ENCODE peak calls at places on chromosomes 5 and 9, in seven cellular contexts. K, Q, R, D, Y, M and O are unnamed samples.

GRCh38 chr5:541148-541887 is 17.1 kb upstream of the SLC9A3 start:
- DNase-seq in K (no peak), Q (no peak), R (no peak), D (no peak), Y (no peak), M (no peak), O (peak; percentile 24)

GRCh38 chr9:36074870-36075532 is 38.3 kb downstream of the RECK start:
- DNase-seq in K (no peak), Q (peak; percentile 51), R (peak; percentile 97), D (no peak), Y (peak; percentile 89), M (no peak), O (peak; percentile 79)

GRCh38 chr9:8845376-8845775 is 1045.8 kb upstream of the DMAC1 start:
- DNase-seq in K (no peak), Q (peak; percentile 49), R (no peak), D (no peak), Y (no peak), M (no peak), O (no peak)

GRCh38 chr5:50702615-50703325 is 36.3 kb downstream of the PARP8 start:
- DNase-seq in K (no peak), Q (no peak), R (no peak), D (no peak), Y (no peak), M (no peak), O (no peak)

GRCh38 chr5:78009937-78010527 is 233.9 kb upstream of the TBCA start:
- DNase-seq in K (no peak), Q (no peak), R (no peak), D (no peak), Y (peak; percentile 66), M (no peak), O (no peak)

GRCh38 chr9:16396389-16396788 is 474.1 kb downstream of the BNC2 start:
- DNase-seq in K (no peak), Q (no peak), R (no peak), D (no peak), Y (no peak), M (no peak), O (no peak)

GRCh38 chr5:76521240-76521758 is 101.9 kb downstream of the F2RL2 start:
- DNase-seq in K (no peak), Q (no peak), R (peak; percentile 59), D (peak; percentile 22), Y (no peak), M (no peak), O (no peak)

GRCh38 chr5:57780306-57780958 is 297.8 kb upstream of the ACTBL2 start:
- DNase-seq in K (no peak), Q (no peak), R (no peak), D (peak; percentile 14), Y (no peak), M (no peak), O (no peak)

GRCh38 chr9:91378695-91379127 is 17.0 kb upstream of the AUH start:
- DNase-seq in K (no peak), Q (no peak), R (peak; percentile 16), D (no peak), Y (no peak), M (no peak), O (no peak)

GRCh38 chr9:99365233-99365980 is 143.3 kb downstream of the SEC61B start:
- DNase-seq in K (no peak), Q (no peak), R (no peak), D (no peak), Y (no peak), M (no peak), O (no peak)

GRCh38 chr5:139744471-139745120 is 51.0 kb upstream of the PSD2 start:
- DNase-seq in K (no peak), Q (no peak), R (no peak), D (no peak), Y (peak; percentile 95), M (no peak), O (no peak)

GRCh38 chr9:7844283-7844682 is 44.7 kb upstream of the DMAC1 start:
- DNase-seq in K (peak; percentile 30), Q (no peak), R (peak; percentile 44), D (no peak), Y (no peak), M (peak; percentile 27), O (no peak)

GRCh38 chr5:123771715-123772114 is 259.7 kb downstream of the CSNK1G3 start:
- DNase-seq in K (no peak), Q (no peak), R (no peak), D (no peak), Y (no peak), M (no peak), O (no peak)

GRCh38 chr5:102959055-102959454 is 160.9 kb downstream of the GIN1 start:
- DNase-seq in K (no peak), Q (no peak), R (peak; percentile 94), D (peak; percentile 96), Y (peak; percentile 85), M (no peak), O (no peak)

GRCh38 chr5:175739973-175740372 is 82.1 kb downstream of the HRH2 start:
- DNase-seq in K (no peak), Q (no peak), R (no peak), D (no peak), Y (no peak), M (no peak), O (no peak)

GRCh38 chr9:136416427-136416826 is 6.0 kb downstream of the PMPCA start:
- DNase-seq in K (no peak), Q (no peak), R (no peak), D (no peak), Y (no peak), M (no peak), O (no peak)

GRCh38 chr9:121698627-121699270 is 47.3 kb downstream of the DAB2IP start:
- DNase-seq in K (no peak), Q (no peak), R (no peak), D (peak; percentile 12), Y (no peak), M (peak; percentile 33), O (no peak)